ENCODE peak calls at places on chromosomes 7 and 10, in eight cellular contexts. T is transverse colon, H is heart left ventricle, U is HCT116, F is A549, E is endothelial cell of umbilical vein, W is body of pancreas, P is IMR-90. O is an unnamed sample. For H3K9me3, the result is how much of the 10 kb centered on the place peaks cover.

GRCh38 chr7:105611856-105612775 is 30.8 kb upstream of the EFCAB10 start:
- DNase-seq in H (no peak), E (no peak), U (no peak), T (no peak), P (peak), W (no peak), F (no peak), O (no peak)

GRCh38 chr10:36679554-36679953 is 445.8 kb upstream of the ANKRD30A start:
- DNase-seq in P (no peak), E (no peak), T (no peak), U (no peak), W (no peak), F (no peak), H (no peak), O (no peak)

GRCh38 chr7:80699030-80699638 is 60.7 kb downstream of the CD36 start:
- DNase-seq in H (no peak), F (peak), P (peak), T (no peak), U (peak), E (peak), W (no peak), O (no peak)

GRCh38 chr7:114082934-114083647 is 164.3 kb upstream of the PPP1R3A start:
- DNase-seq in F (no peak), T (peak), H (peak), P (no peak), U (no peak), E (peak), W (peak), O (no peak)

GRCh38 chr10:122537545-122537944 is 23.0 kb upstream of the DMBT1 start:
- DNase-seq in U (no peak), P (no peak), E (no peak), F (no peak), T (no peak), W (no peak), H (no peak), O (no peak)

GRCh38 chr7:134140889-134141867 is 14.0 kb downstream of the LRGUK start:
- DNase-seq in U (peak), T (peak), H (peak), P (peak), E (peak), F (peak), W (peak), O (peak)

GRCh38 chr10:72638586-72639440 is 12.9 kb upstream of the MICU1 start:
- DNase-seq in E (no peak), H (no peak), U (no peak), F (peak), T (no peak), P (no peak), W (no peak), O (no peak)

GRCh38 chr10:122878799-122879338 is 512 bp downstream of the FAM24B start:
- DNase-seq in E (peak), T (peak), F (no peak), W (peak), U (no peak), H (no peak), P (no peak), O (no peak)

GRCh38 chr10:125662616-125663015 is 20.3 kb downstream of the TEX36 start:
- DNase-seq in U (peak), H (no peak), E (no peak), W (no peak), T (no peak), F (peak), P (no peak), O (no peak)

GRCh38 chr10:116857156-116857555 is 7.9 kb downstream of the ENO4 start:
- DNase-seq in E (no peak), P (no peak), H (no peak), U (no peak), W (no peak), T (no peak), F (no peak), O (no peak)

GRCh38 chr7:173120-173918 is 19.1 kb upstream of the FAM20C start:
- DNase-seq in P (no peak), U (no peak), T (no peak), H (no peak), W (no peak), F (no peak), E (no peak), O (no peak)

GRCh38 chr7:98051118-98051744 is 55.4 kb upstream of the LMTK2 start:
- DNase-seq in T (peak), P (no peak), E (no peak), U (peak), H (no peak), F (no peak), W (peak), O (no peak)

GRCh38 chr7:28609608-28610007 is 197.3 kb downstream of the CREB5 start:
- DNase-seq in F (no peak), E (no peak), W (no peak), H (peak), P (no peak), T (no peak), U (no peak), O (no peak)

GRCh38 chr7:140316165-140316661 is 82.1 kb downstream of the SLC37A3 start:
- DNase-seq in H (peak), W (peak), F (peak), E (peak), P (peak), U (peak), T (peak), O (peak)

GRCh38 chr10:19656420-19657042 is 159.7 kb upstream of the PLXDC2 start:
- DNase-seq in P (peak), T (no peak), F (no peak), W (no peak), H (no peak), U (no peak), E (no peak), O (no peak)

GRCh38 chr7:35908305-35909223 is 107.7 kb downstream of the SEPTIN7 start:
- DNase-seq in U (no peak), F (no peak), P (no peak), E (no peak), W (no peak), T (no peak), H (peak), O (no peak)

GRCh38 chr7:150973571-150974451 is 4.3 kb downstream of the KCNH2 start:
- DNase-seq in U (no peak), W (no peak), E (no peak), H (peak), F (no peak), P (no peak), T (peak), O (no peak)

GRCh38 chr7:20470726-20471125 is 140.0 kb downstream of the ITGB8 start:
- DNase-seq in W (peak), U (no peak), P (no peak), T (no peak), H (no peak), F (no peak), E (no peak), O (no peak)

GRCh38 chr7:4226166-4226857 is 455.8 kb upstream of the FOXK1 start:
- DNase-seq in U (peak), W (no peak), H (peak), P (no peak), T (no peak), F (peak), E (no peak), O (no peak)

DNA sequence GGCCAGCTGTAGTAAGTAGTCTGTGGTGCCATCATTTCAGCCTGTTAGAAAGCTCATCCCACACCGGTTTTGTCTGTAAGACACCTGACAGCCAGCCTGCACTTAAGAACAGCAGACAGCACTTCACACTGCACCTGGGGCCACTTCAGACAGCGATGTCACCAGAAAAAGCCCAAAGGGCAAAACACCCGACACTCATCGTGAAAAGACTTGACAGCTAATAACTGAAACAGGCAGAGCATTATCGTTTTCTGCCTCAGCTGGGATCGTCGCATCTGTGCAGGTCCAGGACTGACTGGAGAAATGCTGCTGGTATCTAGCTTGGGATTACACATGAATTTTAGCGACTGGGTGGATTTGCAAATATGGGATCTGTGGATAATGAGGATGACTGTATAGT is 16.8 kb upstream of the LAT2 start:
- DNase-seq in E (no peak), U (no peak), T (no peak), H (no peak), F (no peak), P (no peak), W (no peak), O (no peak)
- TF ChIP-seq POLR2A in E (no peak), U (no peak), T (no peak), H (no peak), F (no peak), P (no peak), W (no peak), O (no peak)

DNA sequence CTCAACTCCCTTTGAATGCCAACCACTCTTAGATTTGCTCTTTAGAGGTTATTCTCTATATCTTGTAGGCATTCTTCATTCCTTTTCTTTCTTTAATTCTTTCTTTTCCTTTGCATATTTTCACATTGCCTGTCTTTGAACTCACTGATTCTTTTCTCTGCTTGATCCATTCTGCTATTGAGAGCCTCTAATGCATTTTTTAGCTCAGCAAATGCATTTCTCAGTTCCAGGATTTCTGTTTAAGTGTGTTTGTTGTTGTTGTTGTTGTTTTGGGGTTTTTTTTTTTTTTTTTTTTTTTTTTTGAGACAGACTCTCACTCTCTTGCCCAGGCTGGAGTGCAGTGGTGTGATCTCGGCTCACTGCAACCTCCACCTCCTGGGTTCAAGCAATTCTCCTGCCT is 71.6 kb downstream of the FBXL13 start:
- DNase-seq in U (no peak), T (no peak), W (no peak), E (no peak), P (no peak), F (peak), H (no peak), O (no peak)
- H3K9me3 ChIP-seq in U (under half), T (under half), W (under half), E (under half), P (under half), F (under half), H (under half), O (under half)

DNA sequence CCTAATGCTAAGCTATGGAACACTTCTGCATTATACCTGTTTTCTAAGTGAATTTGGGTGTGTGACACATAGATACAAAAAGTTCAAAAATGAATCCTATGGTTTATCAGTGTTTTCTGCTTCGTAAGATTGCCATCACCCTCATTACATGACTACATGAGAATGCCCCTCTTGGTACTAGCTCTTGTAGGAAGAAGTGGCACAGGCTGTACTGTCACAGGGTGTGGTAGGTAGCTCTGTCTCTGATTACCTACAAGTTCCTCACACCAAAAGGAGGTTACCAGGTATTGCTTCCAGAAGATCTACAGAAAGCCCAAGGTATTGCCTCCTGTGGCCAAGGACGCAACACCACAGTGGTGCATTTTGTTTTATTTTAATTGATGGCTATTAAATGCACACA is 6.4 kb downstream of the OPTN start:
- DNase-seq in T (no peak), W (no peak), H (no peak), P (no peak), E (no peak), U (no peak), F (no peak), O (no peak)
- H3K27ac ChIP-seq in T (peak), W (no peak), H (no peak), P (no peak), E (no peak), U (no peak), F (no peak), O (no peak)

DNA sequence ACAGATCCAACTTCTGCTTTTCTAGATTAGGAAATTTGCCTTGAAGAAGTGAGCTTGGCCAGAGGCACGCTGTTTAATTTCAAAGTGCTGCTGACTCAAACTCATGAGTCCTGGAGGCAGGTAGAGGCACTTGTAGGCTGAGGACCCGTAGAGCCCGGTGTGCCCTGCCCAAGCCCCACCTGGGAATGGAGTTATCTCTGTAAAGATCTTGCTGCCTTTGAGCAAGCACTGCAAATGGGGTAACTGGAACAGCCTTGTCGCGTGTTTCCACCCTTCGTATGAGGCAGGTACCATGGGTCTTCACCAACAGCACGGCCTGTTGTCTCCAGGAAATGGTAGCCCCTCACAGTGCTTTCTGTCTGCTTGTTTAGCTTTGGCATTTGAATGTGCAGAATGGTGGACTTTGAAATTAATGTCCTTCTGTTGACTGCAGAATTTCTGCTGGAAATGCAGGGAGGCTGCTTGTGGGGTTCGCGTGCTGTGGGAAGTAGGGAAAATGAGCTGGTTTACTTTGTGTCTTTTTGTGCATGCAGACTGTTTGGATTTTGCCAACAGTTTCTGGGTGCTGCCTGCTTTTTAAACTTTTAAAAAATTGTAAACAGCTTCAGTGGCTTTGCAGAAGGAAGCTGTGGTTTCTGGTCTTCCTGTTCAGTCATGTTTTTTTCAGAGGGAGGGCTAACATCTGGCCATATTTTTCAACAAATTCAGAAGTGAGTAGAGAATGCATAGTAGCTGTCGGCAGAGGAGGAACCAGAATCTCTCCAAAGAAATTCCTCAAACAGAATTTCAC is 27.2 kb downstream of the CCM2 start:
- DNase-seq in E (peak), F (no peak), U (no peak), W (no peak), H (no peak), T (no peak), P (peak), O (no peak)
- TF ChIP-seq POLR2A in E (no peak), F (no peak), U (no peak), W (peak), H (no peak), T (no peak), P (no peak), O (no peak)

GRCh38 chr10:761376-761775 is 71.9 kb upstream of the DIP2C start:
- DNase-seq in T (no peak), F (no peak), E (no peak), W (no peak), P (no peak), U (no peak), H (no peak), O (no peak)
- H3K9me3 ChIP-seq in T (under half), F (under half), E (under half), W (under half), P (under half), U (under half), H (under half), O (under half)

GRCh38 chr7:90869335-90869734 is 273.2 kb downstream of the CDK14 start:
- DNase-seq in F (no peak), T (no peak), E (no peak), H (no peak), P (no peak), W (no peak), U (no peak), O (no peak)
- H3K27ac ChIP-seq in F (no peak), T (no peak), E (no peak), H (no peak), P (no peak), W (no peak), U (no peak), O (no peak)

DNA sequence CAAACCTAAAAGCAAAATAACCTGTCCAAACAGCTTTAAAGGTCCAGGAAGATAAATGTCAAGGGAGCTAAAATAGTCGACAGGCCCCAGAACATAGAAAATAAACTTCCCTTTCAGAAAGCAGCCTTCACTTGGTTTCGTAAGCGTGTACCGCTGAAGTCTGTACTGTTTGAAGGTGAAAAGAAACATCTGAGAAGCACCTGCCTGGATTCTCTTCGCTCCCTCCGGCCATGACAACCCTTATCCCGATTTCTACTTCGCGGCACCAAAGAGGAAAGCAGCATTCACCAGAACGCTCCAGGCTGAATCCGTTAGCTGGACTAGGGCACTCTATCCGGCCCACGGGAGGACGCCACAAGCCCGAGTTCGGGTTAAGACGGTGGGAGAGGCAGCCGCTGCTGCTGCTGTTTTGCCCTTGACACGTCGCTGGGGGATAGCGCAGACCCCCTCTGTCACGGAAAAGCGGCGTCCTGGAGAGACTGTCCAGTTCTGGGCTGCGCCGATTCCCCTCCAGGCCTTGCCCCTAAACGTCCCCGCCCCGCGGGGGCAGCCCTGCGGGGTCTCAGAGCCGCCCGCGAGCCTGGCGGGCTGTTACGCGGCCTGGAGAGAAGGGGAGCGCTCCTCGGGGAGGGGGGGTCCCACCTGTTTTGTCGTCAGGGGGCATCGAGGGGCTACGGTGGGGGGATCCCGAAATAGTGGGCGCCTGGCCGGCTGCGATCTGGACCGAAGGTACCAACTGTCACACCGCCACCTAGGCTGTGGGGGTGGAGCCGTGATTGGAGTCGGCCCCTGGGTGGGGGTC is 1.1 kb downstream of the SGMS1 start:
- DNase-seq in W (peak), H (peak), P (peak), U (no peak), T (peak), F (peak), E (peak), O (peak)
- TF ChIP-seq POLR2A in W (peak), H (no peak), P (no peak), U (no peak), T (peak), F (no peak), E (no peak), O (no peak)

GRCh38 chr10:131748831-131749766 is 151.7 kb upstream of the PPP2R2D start:
- DNase-seq in E (no peak), P (no peak), U (no peak), F (no peak), T (peak), H (no peak), W (no peak), O (no peak)
- H3K9me3 ChIP-seq in E (under half), P (half or more), U (under half), F (under half), T (under half), H (under half), W (under half), O (under half)

GRCh38 chr10:102453502-102453901 is 2.2 kb upstream of the C10orf95 start:
- DNase-seq in P (no peak), T (no peak), H (no peak), F (no peak), W (no peak), U (no peak), E (no peak), O (no peak)
- H3K27ac ChIP-seq in P (no peak), T (peak), H (peak), F (peak), W (no peak), U (peak), E (no peak), O (peak)

GRCh38 chr10:75438275-75438674 is 6.9 kb downstream of the LRMDA start:
- DNase-seq in W (no peak), T (no peak), F (no peak), P (no peak), H (no peak), E (no peak), U (no peak), O (no peak)

GRCh38 chr10:75441682-75442081 is 10.3 kb downstream of the LRMDA start:
- DNase-seq in T (no peak), E (no peak), F (no peak), U (no peak), H (no peak), W (no peak), P (no peak), O (no peak)

GRCh38 chr10:75439811-75440210 is 8.4 kb downstream of the LRMDA start:
- DNase-seq in P (no peak), E (no peak), U (no peak), T (no peak), H (no peak), F (no peak), W (no peak), O (no peak)

GRCh38 chr10:75441196-75441595 is 9.8 kb downstream of the LRMDA start:
- DNase-seq in W (no peak), P (no peak), H (no peak), E (no peak), T (peak), U (no peak), F (no peak), O (no peak)

DNA sequence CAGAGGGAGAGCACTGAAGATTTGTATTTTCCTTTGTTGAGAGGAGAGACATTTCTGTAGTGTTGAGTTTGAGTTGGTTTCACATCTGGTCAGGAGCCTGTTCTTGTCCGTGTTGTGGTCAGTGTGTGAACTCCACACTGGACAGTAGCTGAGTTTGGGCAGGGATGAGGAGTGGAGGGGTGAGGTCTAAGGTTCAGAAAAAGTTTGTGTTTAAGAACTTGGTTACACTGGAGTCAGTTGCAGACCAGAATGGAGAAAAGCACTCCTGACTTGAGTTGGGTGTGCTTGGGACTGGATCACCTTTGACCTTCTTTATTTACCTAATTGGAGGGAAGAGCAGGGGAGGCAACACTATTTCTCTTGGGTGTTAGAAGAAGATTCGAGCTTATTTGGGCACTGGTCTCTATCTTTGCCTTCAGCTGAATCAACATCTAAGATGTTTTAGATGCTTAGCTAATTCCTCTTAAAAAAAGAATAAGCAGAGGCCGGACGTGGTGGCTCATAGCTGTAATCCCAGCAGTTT is 8.9 kb downstream of the LRMDA start:
- DNase-seq in U (no peak), P (no peak), H (no peak), E (no peak), W (no peak), F (no peak), T (no peak), O (no peak)
- TF ChIP-seq POLR2A in U (no peak), P (no peak), H (no peak), E (no peak), W (no peak), F (no peak), T (no peak), O (no peak)